ENCODE peak calls at places on chromosomes 16 and 17, in nine cellular contexts. One of them, this sample, is unnamed.

GRCh38 chr16:179431-179830 is 828 bp upstream of the HBQ1 start:
- DNase-seq in EL: no peak
- DNase-seq in stimulated activated CD8-positive, alpha-beta memory T cell treated with anti-CD3 and anti-CD28 coated beads, Interleukin-2, amount 100 ng/mL, for 1 hour: no peak
- DNase-seq in neural crest cell: no peak
- DNase-seq in stimulated activated naive CD4-positive, alpha-beta T cell: no peak
- DNase-seq in kidney: no peak
- DNase-seq in pancreas: no peak
- DNase-seq in kidney tubule cell: no peak
- DNase-seq in AG04450: no peak
- DNase-seq in this sample: no peak

GRCh38 chr17:2776589-2777241 is 19.5 kb upstream of the RAP1GAP2 start:
- DNase-seq in kidney tubule cell: no peak
- DNase-seq in EL: no peak
- DNase-seq in stimulated activated CD8-positive, alpha-beta memory T cell treated with anti-CD3 and anti-CD28 coated beads, Interleukin-2, amount 100 ng/mL, for 1 hour: no peak
- DNase-seq in pancreas: no peak
- DNase-seq in stimulated activated naive CD4-positive, alpha-beta T cell: no peak
- DNase-seq in neural crest cell: peak; percentile 37
- DNase-seq in AG04450: no peak
- DNase-seq in kidney: no peak
- DNase-seq in this sample: no peak

GRCh38 chr16:12323007-12323699 is 346.6 kb downstream of the SNX29 start:
- DNase-seq in stimulated activated CD8-positive, alpha-beta memory T cell treated with anti-CD3 and anti-CD28 coated beads, Interleukin-2, amount 100 ng/mL, for 1 hour: no peak
- DNase-seq in neural crest cell: no peak
- DNase-seq in stimulated activated naive CD4-positive, alpha-beta T cell: no peak
- DNase-seq in kidney: no peak
- DNase-seq in EL: no peak
- DNase-seq in kidney tubule cell: peak; percentile 27
- DNase-seq in pancreas: no peak
- DNase-seq in AG04450: no peak
- DNase-seq in this sample: no peak

GRCh38 chr16:87701066-87701425 is 64.7 kb downstream of the KLHDC4 start:
- DNase-seq in stimulated activated naive CD4-positive, alpha-beta T cell: peak; percentile 16
- DNase-seq in AG04450: no peak
- DNase-seq in stimulated activated CD8-positive, alpha-beta memory T cell treated with anti-CD3 and anti-CD28 coated beads, Interleukin-2, amount 100 ng/mL, for 1 hour: no peak
- DNase-seq in kidney tubule cell: no peak
- DNase-seq in pancreas: no peak
- DNase-seq in neural crest cell: no peak
- DNase-seq in EL: no peak
- DNase-seq in kidney: no peak
- DNase-seq in this sample: no peak

GRCh38 chr16:29893553-29893952 is 5.8 kb downstream of the SEZ6L2 start:
- DNase-seq in kidney tubule cell: no peak
- DNase-seq in pancreas: no peak
- DNase-seq in stimulated activated CD8-positive, alpha-beta memory T cell treated with anti-CD3 and anti-CD28 coated beads, Interleukin-2, amount 100 ng/mL, for 1 hour: no peak
- DNase-seq in stimulated activated naive CD4-positive, alpha-beta T cell: no peak
- DNase-seq in AG04450: no peak
- DNase-seq in EL: no peak
- DNase-seq in neural crest cell: no peak
- DNase-seq in kidney: no peak
- DNase-seq in this sample: no peak

GRCh38 chr16:27583634-27584033 is 33.7 kb downstream of the KATNIP start:
- DNase-seq in stimulated activated naive CD4-positive, alpha-beta T cell: no peak
- DNase-seq in AG04450: no peak
- DNase-seq in neural crest cell: no peak
- DNase-seq in EL: no peak
- DNase-seq in pancreas: no peak
- DNase-seq in kidney tubule cell: no peak
- DNase-seq in stimulated activated CD8-positive, alpha-beta memory T cell treated with anti-CD3 and anti-CD28 coated beads, Interleukin-2, amount 100 ng/mL, for 1 hour: no peak
- DNase-seq in kidney: no peak
- DNase-seq in this sample: no peak

GRCh38 chr16:31505483-31505882 is 2.7 kb downstream of the RUSF1 start:
- DNase-seq in stimulated activated CD8-positive, alpha-beta memory T cell treated with anti-CD3 and anti-CD28 coated beads, Interleukin-2, amount 100 ng/mL, for 1 hour: no peak
- DNase-seq in EL: no peak
- DNase-seq in pancreas: no peak
- DNase-seq in kidney: no peak
- DNase-seq in neural crest cell: no peak
- DNase-seq in stimulated activated naive CD4-positive, alpha-beta T cell: no peak
- DNase-seq in AG04450: no peak
- DNase-seq in kidney tubule cell: no peak
- DNase-seq in this sample: no peak

GRCh38 chr17:45256114-45256966 is 5.6 kb downstream of the SPATA32 start:
- DNase-seq in EL: no peak
- DNase-seq in AG04450: no peak
- DNase-seq in pancreas: no peak
- DNase-seq in neural crest cell: no peak
- DNase-seq in kidney: peak; percentile 59
- DNase-seq in stimulated activated CD8-positive, alpha-beta memory T cell treated with anti-CD3 and anti-CD28 coated beads, Interleukin-2, amount 100 ng/mL, for 1 hour: no peak
- DNase-seq in stimulated activated naive CD4-positive, alpha-beta T cell: no peak
- DNase-seq in kidney tubule cell: peak; percentile 49
- DNase-seq in this sample: no peak

GRCh38 chr17:37826497-37827115 is 81.7 kb upstream of the HNF1B start:
- DNase-seq in stimulated activated naive CD4-positive, alpha-beta T cell: no peak
- DNase-seq in stimulated activated CD8-positive, alpha-beta memory T cell treated with anti-CD3 and anti-CD28 coated beads, Interleukin-2, amount 100 ng/mL, for 1 hour: no peak
- DNase-seq in kidney tubule cell: no peak
- DNase-seq in kidney: no peak
- DNase-seq in pancreas: no peak
- DNase-seq in AG04450: no peak
- DNase-seq in EL: no peak
- DNase-seq in neural crest cell: no peak
- DNase-seq in this sample: no peak

GRCh38 chr17:44043326-44043725 is 23.1 kb downstream of the LSM12 start:
- DNase-seq in EL: no peak
- DNase-seq in neural crest cell: no peak
- DNase-seq in kidney: no peak
- DNase-seq in stimulated activated naive CD4-positive, alpha-beta T cell: no peak
- DNase-seq in kidney tubule cell: no peak
- DNase-seq in stimulated activated CD8-positive, alpha-beta memory T cell treated with anti-CD3 and anti-CD28 coated beads, Interleukin-2, amount 100 ng/mL, for 1 hour: no peak
- DNase-seq in pancreas: no peak
- DNase-seq in AG04450: peak; percentile 37
- DNase-seq in this sample: no peak

GRCh38 chr16:81633147-81633619 is 145.9 kb upstream of the PLCG2 start:
- DNase-seq in stimulated activated naive CD4-positive, alpha-beta T cell: peak; percentile 48
- DNase-seq in pancreas: no peak
- DNase-seq in stimulated activated CD8-positive, alpha-beta memory T cell treated with anti-CD3 and anti-CD28 coated beads, Interleukin-2, amount 100 ng/mL, for 1 hour: no peak
- DNase-seq in AG04450: no peak
- DNase-seq in neural crest cell: no peak
- DNase-seq in kidney tubule cell: peak; percentile 38
- DNase-seq in kidney: no peak
- DNase-seq in EL: no peak
- DNase-seq in this sample: no peak

GRCh38 chr17:17497065-17497844 is 1.1 kb upstream of the RASD1 start:
- DNase-seq in kidney: peak; percentile 57
- DNase-seq in stimulated activated naive CD4-positive, alpha-beta T cell: no peak
- DNase-seq in kidney tubule cell: no peak
- DNase-seq in neural crest cell: no peak
- DNase-seq in pancreas: no peak
- DNase-seq in EL: peak; percentile 42
- DNase-seq in stimulated activated CD8-positive, alpha-beta memory T cell treated with anti-CD3 and anti-CD28 coated beads, Interleukin-2, amount 100 ng/mL, for 1 hour: no peak
- DNase-seq in AG04450: no peak
- DNase-seq in this sample: peak; percentile 53

GRCh38 chr16:84922351-84923135 is 88.8 kb downstream of the ZDHHC7 start:
- DNase-seq in pancreas: peak; percentile 18
- DNase-seq in kidney tubule cell: no peak
- DNase-seq in stimulated activated naive CD4-positive, alpha-beta T cell: no peak
- DNase-seq in stimulated activated CD8-positive, alpha-beta memory T cell treated with anti-CD3 and anti-CD28 coated beads, Interleukin-2, amount 100 ng/mL, for 1 hour: no peak
- DNase-seq in EL: no peak
- DNase-seq in kidney: peak; percentile 93
- DNase-seq in AG04450: no peak
- DNase-seq in neural crest cell: peak; percentile 36
- DNase-seq in this sample: peak; percentile 82